ENCODE peak calls at places on chromosomes 12 and 14, in five cellular contexts. One of them, this sample, is unnamed. For H3K9me3, the result is how much of the 10 kb centered on the place peaks cover.

GRCh38 chr14:105914738-105915385 is 388.5 kb downstream of the TMEM121 start:
- DNase-seq in A549: no peak
- DNase-seq in tibial artery: peak
- DNase-seq in stomach: no peak
- DNase-seq in IMR-90: no peak
- DNase-seq in this sample: no peak

GRCh38 chr12:9237286-9237685 is 29.1 kb upstream of the PZP start:
- DNase-seq in A549: no peak
- DNase-seq in tibial artery: no peak
- DNase-seq in stomach: no peak
- DNase-seq in IMR-90: no peak
- DNase-seq in this sample: no peak

GRCh38 chr12:127819066-127819465 is 447.9 kb upstream of the TMEM132C start:
- DNase-seq in A549: no peak
- DNase-seq in tibial artery: no peak
- DNase-seq in stomach: no peak
- DNase-seq in IMR-90: no peak
- DNase-seq in this sample: no peak

GRCh38 chr12:104546575-104546974 is 89.8 kb downstream of the CHST11 start:
- DNase-seq in A549: no peak
- DNase-seq in tibial artery: peak
- DNase-seq in stomach: no peak
- DNase-seq in IMR-90: no peak
- DNase-seq in this sample: no peak

GRCh38 chr12:47868041-47868440 is 36.8 kb downstream of the VDR start:
- DNase-seq in A549: no peak
- DNase-seq in tibial artery: peak
- DNase-seq in stomach: no peak
- DNase-seq in IMR-90: no peak
- DNase-seq in this sample: no peak

GRCh38 chr14:96158735-96159134 is 45.9 kb upstream of the BDKRB2 start:
- DNase-seq in A549: no peak
- DNase-seq in tibial artery: no peak
- DNase-seq in stomach: peak
- DNase-seq in IMR-90: no peak
- DNase-seq in this sample: peak

GRCh38 chr14:87810711-87811110 is 182.3 kb downstream of the GALC start:
- DNase-seq in A549: peak
- DNase-seq in tibial artery: no peak
- DNase-seq in stomach: no peak
- DNase-seq in IMR-90: no peak
- DNase-seq in this sample: no peak

GRCh38 chr12:117037296-117038022 is 61.8 kb downstream of the TESC start:
- DNase-seq in A549: no peak
- DNase-seq in tibial artery: no peak
- DNase-seq in stomach: no peak
- DNase-seq in IMR-90: peak
- DNase-seq in this sample: no peak

GRCh38 chr14:99576304-99576703 is 27.7 kb downstream of the CCDC85C start:
- DNase-seq in A549: peak
- DNase-seq in tibial artery: no peak
- DNase-seq in stomach: no peak
- DNase-seq in IMR-90: no peak
- DNase-seq in this sample: no peak

GRCh38 chr12:89236237-89236636 is 116.1 kb downstream of the DUSP6 start:
- DNase-seq in A549: no peak
- DNase-seq in tibial artery: no peak
- DNase-seq in stomach: no peak
- DNase-seq in IMR-90: peak
- DNase-seq in this sample: no peak

GRCh38 chr12:19129486-19130223 is at the start of gene PLEKHA5:
- DNase-seq in A549: peak
- DNase-seq in tibial artery: peak
- DNase-seq in stomach: peak
- DNase-seq in IMR-90: peak
- DNase-seq in this sample: peak

GRCh38 chr14:51041117-51041531 is 53.8 kb downstream of the TRIM9 start:
- DNase-seq in A549: no peak
- DNase-seq in tibial artery: no peak
- DNase-seq in stomach: no peak
- DNase-seq in IMR-90: no peak
- DNase-seq in this sample: no peak

GRCh38 chr14:30550335-30550734 is 8.6 kb upstream of the G2E3 start:
- DNase-seq in A549: no peak
- DNase-seq in tibial artery: no peak
- DNase-seq in stomach: no peak
- DNase-seq in IMR-90: peak
- DNase-seq in this sample: no peak

GRCh38 chr14:102826751-102827675 is 49.8 kb downstream of the TRAF3 start:
- DNase-seq in A549: no peak
- DNase-seq in tibial artery: no peak
- DNase-seq in stomach: no peak
- DNase-seq in IMR-90: no peak
- DNase-seq in this sample: no peak

GRCh38 chr14:23910081-23910875 is 43.3 kb upstream of the DHRS4 start:
- DNase-seq in A549: peak
- DNase-seq in tibial artery: peak
- DNase-seq in stomach: peak
- DNase-seq in IMR-90: peak
- DNase-seq in this sample: no peak

GRCh38 chr14:75911883-75912282 is 69.9 kb downstream of the TGFB3 start:
- DNase-seq in A549: no peak
- DNase-seq in tibial artery: no peak
- DNase-seq in stomach: no peak
- DNase-seq in IMR-90: no peak
- DNase-seq in this sample: no peak

GRCh38 chr12:70157099-70157498 is 86.1 kb upstream of the CNOT2 start:
- DNase-seq in A549: no peak
- DNase-seq in tibial artery: no peak
- DNase-seq in stomach: no peak
- DNase-seq in IMR-90: no peak
- DNase-seq in this sample: no peak
- H3K9me3 ChIP-seq in A549: under half
- H3K9me3 ChIP-seq in tibial artery: under half
- H3K9me3 ChIP-seq in stomach: half or more
- H3K9me3 ChIP-seq in IMR-90: under half
- H3K9me3 ChIP-seq in this sample: half or more

GRCh38 chr14:85531141-85531593 is 1.2 kb downstream of the FLRT2 start:
- DNase-seq in A549: peak
- DNase-seq in tibial artery: no peak
- DNase-seq in stomach: peak
- DNase-seq in IMR-90: peak
- DNase-seq in this sample: peak

GRCh38 chr14:85528080-85528881 is 1.7 kb upstream of the FLRT2 start:
- DNase-seq in A549: peak
- DNase-seq in tibial artery: peak
- DNase-seq in stomach: peak
- DNase-seq in IMR-90: peak
- DNase-seq in this sample: peak

GRCh38 chr14:85530626-85531025 is 682 bp downstream of the FLRT2 start:
- DNase-seq in A549: no peak
- DNase-seq in tibial artery: no peak
- DNase-seq in stomach: no peak
- DNase-seq in IMR-90: no peak
- DNase-seq in this sample: no peak

GRCh38 chr14:85528882-85529585 is 910 bp upstream of the FLRT2 start:
- DNase-seq in A549: peak
- DNase-seq in tibial artery: no peak
- DNase-seq in stomach: no peak
- DNase-seq in IMR-90: peak
- DNase-seq in this sample: no peak

DNA sequence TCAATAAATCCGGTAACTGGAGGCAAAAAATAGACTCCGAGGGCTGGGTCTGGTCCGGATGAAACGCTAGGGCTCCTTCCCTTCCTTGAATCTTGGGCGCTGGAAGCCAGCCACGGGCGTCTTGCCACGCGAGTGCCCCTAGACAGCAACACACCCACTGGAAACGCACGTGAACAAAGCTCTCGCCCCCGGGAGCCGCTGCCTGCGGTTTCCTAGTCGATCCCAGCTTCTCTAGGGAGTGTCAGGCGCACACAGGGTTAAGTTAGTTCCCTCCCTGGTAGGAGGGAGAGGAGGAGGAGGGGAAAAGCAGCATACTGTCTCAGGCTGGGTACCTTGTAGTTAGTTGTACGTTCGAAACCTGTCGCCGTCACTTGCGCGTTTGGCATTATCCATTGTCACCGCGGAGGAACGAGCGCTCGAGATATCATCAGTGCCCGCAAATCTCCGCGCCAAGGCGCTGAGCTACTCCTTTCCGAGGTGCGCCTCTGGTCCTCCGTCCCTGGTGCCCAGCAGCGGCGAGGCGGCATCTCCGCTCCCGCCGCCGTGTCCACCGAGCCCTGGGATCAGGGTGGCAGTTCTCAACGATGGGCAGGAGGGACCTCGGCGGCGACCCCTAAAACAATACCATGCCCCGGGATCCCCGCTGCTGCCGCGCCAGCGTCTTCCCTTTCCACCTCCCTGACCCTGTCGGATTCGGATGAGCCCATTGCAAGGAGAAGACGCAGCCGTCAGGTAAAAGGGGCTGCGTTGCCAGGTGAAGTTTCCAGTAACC is at the start of gene FLRT2:
- DNase-seq in A549: peak
- DNase-seq in tibial artery: peak
- DNase-seq in stomach: peak
- DNase-seq in IMR-90: peak
- DNase-seq in this sample: peak
- H3K9me3 ChIP-seq in A549: under half
- H3K9me3 ChIP-seq in tibial artery: under half
- H3K9me3 ChIP-seq in stomach: under half
- H3K9me3 ChIP-seq in IMR-90: under half
- H3K9me3 ChIP-seq in this sample: under half

GRCh38 chr12:78005094-78005492 is 174.4 kb downstream of the NAV3 start:
- DNase-seq in A549: no peak
- DNase-seq in tibial artery: no peak
- DNase-seq in stomach: no peak
- DNase-seq in IMR-90: no peak
- DNase-seq in this sample: no peak
- H3K9me3 ChIP-seq in A549: under half
- H3K9me3 ChIP-seq in tibial artery: under half
- H3K9me3 ChIP-seq in stomach: under half
- H3K9me3 ChIP-seq in IMR-90: under half
- H3K9me3 ChIP-seq in this sample: under half

GRCh38 chr12:93865751-93866150 is 188.6 kb downstream of the CRADD start:
- DNase-seq in A549: no peak
- DNase-seq in tibial artery: no peak
- DNase-seq in stomach: no peak
- DNase-seq in IMR-90: no peak
- DNase-seq in this sample: no peak

GRCh38 chr12:93873561-93873960 is 196.4 kb downstream of the CRADD start:
- DNase-seq in A549: no peak
- DNase-seq in tibial artery: no peak
- DNase-seq in stomach: no peak
- DNase-seq in IMR-90: no peak
- DNase-seq in this sample: no peak

GRCh38 chr12:93868771-93869170 is 191.6 kb downstream of the CRADD start:
- DNase-seq in A549: no peak
- DNase-seq in tibial artery: peak
- DNase-seq in stomach: no peak
- DNase-seq in IMR-90: peak
- DNase-seq in this sample: no peak

GRCh38 chr12:93875157-93875556 is 198.0 kb downstream of the CRADD start:
- DNase-seq in A549: no peak
- DNase-seq in tibial artery: no peak
- DNase-seq in stomach: no peak
- DNase-seq in IMR-90: no peak
- DNase-seq in this sample: no peak

GRCh38 chr12:93870020-93870795 is 193.0 kb downstream of the CRADD start:
- DNase-seq in A549: no peak
- DNase-seq in tibial artery: no peak
- DNase-seq in stomach: no peak
- DNase-seq in IMR-90: no peak
- DNase-seq in this sample: no peak
- H3K9me3 ChIP-seq in A549: half or more
- H3K9me3 ChIP-seq in tibial artery: half or more
- H3K9me3 ChIP-seq in stomach: half or more
- H3K9me3 ChIP-seq in IMR-90: under half
- H3K9me3 ChIP-seq in this sample: under half

This sample was measured in right atrium auricular region.